ENCODE peak calls at places on chromosome 5, in four cellular contexts. S, Z, V and D are unnamed samples.

GRCh38 chr5:17991775-17992174 is 357.5 kb downstream of the TAF11L14 start:
- DNase-seq in S (no peak), Z (no peak), V (no peak), D (no peak)

GRCh38 chr5:42483472-42484154 is 60.4 kb downstream of the GHR start:
- DNase-seq in Z (no peak), S (no peak), V (no peak), D (no peak)

GRCh38 chr5:80620206-80620605 is 34.2 kb upstream of the MSH3 start:
- DNase-seq in Z (no peak), V (no peak), S (no peak), D (no peak)

GRCh38 chr5:621341-621761 is 9.2 kb downstream of the CEP72 start:
- DNase-seq in Z (no peak), V (no peak), S (no peak), D (no peak)

GRCh38 chr5:180116441-180117377 is 45.1 kb upstream of the RNF130 start:
- DNase-seq in V (no peak), S (no peak), Z (no peak), D (no peak)

GRCh38 chr5:121949885-121950284 is 11.9 kb upstream of the SRFBP1 start:
- DNase-seq in Z (no peak), V (peak; percentile 21), S (peak; percentile 46), D (peak; percentile 8)

GRCh38 chr5:143314664-143315063 is 88.8 kb downstream of the NR3C1 start:
- DNase-seq in V (no peak), Z (no peak), S (peak; percentile 69), D (no peak)

GRCh38 chr5:84477485-84477884 is 92.8 kb upstream of the EDIL3 start:
- DNase-seq in Z (no peak), V (no peak), S (no peak), D (no peak)

GRCh38 chr5:145531038-145531734 is 304.0 kb downstream of the PRELID2 start:
- DNase-seq in S (peak; percentile 95), Z (peak; percentile 22), V (no peak), D (no peak)

GRCh38 chr5:137621861-137622823 is 113.7 kb downstream of the KLHL3 start:
- DNase-seq in S (no peak), V (no peak), Z (peak; percentile 27), D (no peak)

GRCh38 chr5:134177197-134178171 is 734 bp upstream of the SKP1 start:
- DNase-seq in Z (peak; percentile 63), S (peak; percentile 77), V (peak; percentile 67), D (no peak)

GRCh38 chr5:90689064-90689463 is 130.5 kb downstream of the ADGRV1 start:
- DNase-seq in Z (no peak), S (no peak), V (no peak), D (no peak)

GRCh38 chr5:133510634-133511262 is 101.6 kb downstream of the FSTL4 start:
- DNase-seq in Z (no peak), V (no peak), S (no peak), D (no peak)

GRCh38 chr5:173618927-173619519 is 2.6 kb upstream of the BOD1 start:
- DNase-seq in Z (peak; percentile 28), V (peak; percentile 73), S (peak; percentile 63), D (no peak)

GRCh38 chr5:41433552-41434181 is 76.7 kb downstream of the PLCXD3 start:
- DNase-seq in Z (no peak), V (no peak), S (no peak), D (no peak)

GRCh38 chr5:16713386-16713928 is 96.7 kb upstream of the RETREG1 start:
- DNase-seq in Z (no peak), S (peak; percentile 60), V (peak; percentile 15), D (peak; percentile 46)

GRCh38 chr5:29262683-29263082 is 1930.8 kb upstream of the CDH6 start:
- DNase-seq in Z (no peak), S (no peak), V (no peak), D (no peak)

GRCh38 chr5:133365326-133365725 is 247.0 kb downstream of the FSTL4 start:
- DNase-seq in V (no peak), Z (no peak), S (no peak), D (no peak)

GRCh38 chr5:131109540-131110255 is 55.4 kb downstream of the HINT1 start:
- DNase-seq in S (peak; percentile 52), Z (no peak), V (peak; percentile 66), D (no peak)

GRCh38 chr5:1299961-1300360 is 5.1 kb upstream of the TERT start:
- DNase-seq in V (no peak), S (no peak), Z (no peak), D (no peak)

GRCh38 chr5:136143763-136144162 is 11.1 kb downstream of the SMAD5 start:
- DNase-seq in S (no peak), V (no peak), Z (no peak), D (no peak)

GRCh38 chr5:44697025-44697424 is 111.7 kb upstream of the MRPS30 start:
- DNase-seq in S (no peak), V (no peak), Z (no peak), D (no peak)

GRCh38 chr5:67620386-67621039 is 423.9 kb upstream of the CD180 start:
- DNase-seq in V (no peak), S (no peak), Z (no peak), D (no peak)

GRCh38 chr5:39340486-39340885 is 23.8 kb downstream of the C9 start:
- DNase-seq in Z (no peak), S (no peak), V (no peak), D (no peak)

GRCh38 chr5:128015978-128016377 is 67.6 kb upstream of the SLC12A2 start:
- DNase-seq in S (peak; percentile 40), Z (no peak), V (no peak), D (no peak)

GRCh38 chr5:56735845-56736641 is 79.3 kb upstream of the MAP3K1 start:
- DNase-seq in V (no peak), Z (no peak), S (no peak), D (no peak)

GRCh38 chr5:44225231-44226160 is 163.7 kb downstream of the FGF10 start:
- DNase-seq in S (no peak), Z (no peak), V (no peak), D (no peak)

GRCh38 chr5:76000586-76000985 is 82.6 kb upstream of the SV2C start:
- DNase-seq in V (no peak), Z (no peak), S (no peak), D (no peak)

GRCh38 chr5:17105744-17106450 is 111.5 kb upstream of the BASP1 start:
- DNase-seq in V (no peak), S (peak; percentile 82), Z (no peak), D (no peak)

GRCh38 chr5:90640484-90641059 is 82.0 kb downstream of the ADGRV1 start:
- DNase-seq in S (no peak), V (no peak), Z (peak; percentile 45), D (no peak)

GRCh38 chr5:78568212-78568611 is 80.4 kb downstream of the LHFPL2 start:
- DNase-seq in V (no peak), S (peak; percentile 91), Z (no peak), D (peak; percentile 44)

GRCh38 chr5:78568676-78569075 is 79.9 kb downstream of the LHFPL2 start:
- DNase-seq in S (no peak), Z (no peak), V (no peak), D (no peak)

GRCh38 chr5:78565395-78565794 is 83.2 kb downstream of the LHFPL2 start:
- DNase-seq in V (no peak), Z (no peak), S (no peak), D (no peak)

GRCh38 chr5:78569441-78569840 is 79.1 kb downstream of the LHFPL2 start:
- DNase-seq in S (peak; percentile 73), V (peak; percentile 46), Z (no peak), D (no peak)

GRCh38 chr5:78566747-78567449 is 81.7 kb downstream of the LHFPL2 start:
- DNase-seq in S (peak; percentile 74), Z (no peak), V (no peak), D (no peak)
- H3K27ac ChIP-seq in S (peak overlapping the region; percentile 71), Z (peak overlapping the region; percentile 89), V (peak overlapping the region; percentile 61), D (no peak overlapping the region)

GRCh38 chr5:125215593-125215992 is 469.2 kb upstream of the ZNF608 start:
- DNase-seq in V (no peak), S (no peak), Z (no peak), D (no peak)
- H3K27ac ChIP-seq in V (no peak overlapping the region), S (no peak overlapping the region), Z (no peak overlapping the region), D (no peak overlapping the region)

DNA sequence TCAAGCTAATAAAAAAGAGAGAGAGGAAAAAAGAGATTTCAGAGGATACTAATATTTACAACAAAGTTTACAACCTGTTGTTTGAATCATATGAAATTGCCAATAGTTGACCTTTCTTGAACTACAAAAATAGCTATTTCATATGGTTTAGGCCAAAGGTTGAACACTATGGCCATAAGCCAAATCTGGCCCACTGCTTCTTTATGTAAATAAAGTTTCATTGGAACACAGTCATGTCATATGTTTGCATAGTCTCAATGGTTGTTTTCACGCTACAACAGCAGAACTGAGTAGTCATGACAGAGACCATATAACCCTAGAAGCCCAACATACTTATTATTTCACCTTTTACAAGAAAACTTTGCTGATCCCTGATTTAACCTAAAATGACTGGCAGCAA is 20.9 kb downstream of the SEMA5A start:
- DNase-seq in Z (no peak), V (no peak), S (no peak), D (no peak)
- H3K27ac ChIP-seq in Z (no peak overlapping the region), V (no peak overlapping the region), S (no peak overlapping the region), D (no peak overlapping the region)

DNA sequence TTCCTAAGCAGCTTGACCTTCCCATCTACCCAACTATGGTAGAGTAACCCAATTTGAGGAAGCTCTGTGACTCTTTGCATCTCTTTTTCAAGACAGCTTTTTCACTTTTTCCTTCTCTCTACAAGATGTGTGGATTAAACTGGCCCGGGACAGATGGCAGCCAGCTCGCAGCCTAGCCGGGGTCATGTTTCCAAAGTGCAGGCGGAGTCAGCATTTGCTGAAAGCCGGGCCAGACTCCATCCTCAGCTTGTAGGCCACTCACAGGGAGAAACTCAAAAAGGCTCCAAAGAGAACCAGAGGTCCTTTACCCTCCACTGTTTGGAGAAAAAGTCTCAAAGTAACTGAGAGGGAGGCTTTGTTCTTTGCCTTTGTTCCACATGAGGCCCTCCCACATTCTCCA is 286.8 kb upstream of the PANK3 start:
- DNase-seq in V (no peak), S (no peak), Z (no peak), D (no peak)
- H3K27ac ChIP-seq in V (no peak overlapping the region), S (no peak overlapping the region), Z (no peak overlapping the region), D (no peak overlapping the region)

GRCh38 chr5:151662805-151663204 is 23.9 kb downstream of the SPARC start:
- DNase-seq in V (no peak), S (no peak), Z (no peak), D (no peak)

GRCh38 chr5:151659001-151659754 is 27.5 kb downstream of the SPARC start:
- DNase-seq in Z (peak; percentile 55), S (peak; percentile 84), V (peak; percentile 56), D (peak; percentile 53)

GRCh38 chr5:151661096-151661495 is 25.6 kb downstream of the SPARC start:
- DNase-seq in Z (no peak), V (no peak), S (no peak), D (no peak)

GRCh38 chr5:151661968-151662732 is 24.6 kb downstream of the SPARC start:
- DNase-seq in S (peak; percentile 13), V (no peak), Z (no peak), D (no peak)

GRCh38 chr5:151660616-151661015 is 26.1 kb downstream of the SPARC start:
- DNase-seq in Z (no peak), S (no peak), V (no peak), D (no peak)
- H3K27ac ChIP-seq in Z (no peak overlapping the region), S (peak overlapping the region; percentile 22), V (no peak overlapping the region), D (no peak overlapping the region)

GRCh38 chr5:164306662-164307061 is 801.2 kb downstream of the MAT2B start:
- DNase-seq in Z (no peak), V (no peak), S (peak; percentile 28), D (no peak)
- H3K27ac ChIP-seq in Z (no peak overlapping the region), V (no peak overlapping the region), S (no peak overlapping the region), D (no peak overlapping the region)